ENCODE peak calls at places on chromosome 1, in four cellular contexts. One of them, this sample, is unnamed.

GRCh38 chr1:66354311-66354922 is 179.5 kb upstream of the SGIP1 start:
- DNase-seq in EH: peak; percentile 94
- DNase-seq in COR-L47: no peak
- DNase-seq in A172: no peak
- DNase-seq in this sample: no peak

GRCh38 chr1:201686709-201687455 is 142.1 kb upstream of the IPO9 start:
- DNase-seq in EH: no peak
- DNase-seq in COR-L47: peak; percentile 62
- DNase-seq in A172: no peak
- DNase-seq in this sample: no peak

GRCh38 chr1:89799495-89799894 is 21.3 kb upstream of the LRRC8D start:
- DNase-seq in EH: peak; percentile 58
- DNase-seq in COR-L47: no peak
- DNase-seq in A172: peak; percentile 60
- DNase-seq in this sample: no peak

GRCh38 chr1:65401612-65402011 is 18.9 kb upstream of the LEPR start:
- DNase-seq in EH: no peak
- DNase-seq in COR-L47: no peak
- DNase-seq in A172: no peak
- DNase-seq in this sample: no peak

GRCh38 chr1:43668956-43669355 is 19.0 kb downstream of the KDM4A start:
- DNase-seq in EH: peak; percentile 62
- DNase-seq in COR-L47: no peak
- DNase-seq in A172: peak; percentile 22
- DNase-seq in this sample: peak; percentile 49

GRCh38 chr1:160722726-160723125 is 11.1 kb upstream of the CD48 start:
- DNase-seq in EH: no peak
- DNase-seq in COR-L47: no peak
- DNase-seq in A172: no peak
- DNase-seq in this sample: no peak

GRCh38 chr1:101039245-101039644 is 13.7 kb upstream of the DPH5 start:
- DNase-seq in EH: peak; percentile 49
- DNase-seq in COR-L47: no peak
- DNase-seq in A172: no peak
- DNase-seq in this sample: peak; percentile 3

GRCh38 chr1:3529099-3529729 is 74.7 kb downstream of the ARHGEF16 start:
- DNase-seq in EH: peak; percentile 52
- DNase-seq in COR-L47: no peak
- DNase-seq in A172: no peak
- DNase-seq in this sample: no peak

GRCh38 chr1:41712687-41713086 is 206.0 kb downstream of the HIVEP3 start:
- DNase-seq in EH: peak; percentile 53
- DNase-seq in COR-L47: no peak
- DNase-seq in A172: peak; percentile 57
- DNase-seq in this sample: no peak

This sample was measured in fibroblast of mammary gland.